ENCODE peak calls at places on chromosome 16, in ten cellular contexts. X, C, Y, K, P, F, Q, E, U and H are unnamed samples.

GRCh38 chr16:55496509-55497145 is 12.2 kb upstream of the LPCAT2 start:
- DNase-seq in P (no peak), K (no peak), C (no peak), F (no peak), X (no peak), Y (no peak), E (no peak), U (no peak), Q (no peak), H (no peak)

GRCh38 chr16:31128711-31129567 is 6.6 kb downstream of the PRSS8 start:
- DNase-seq in Y (peak), U (no peak), Q (no peak), E (no peak), F (peak), P (no peak), C (no peak), X (no peak), K (no peak), H (no peak)

GRCh38 chr16:396605-397004 is 394 bp upstream of the NME4 start:
- DNase-seq in U (no peak), P (no peak), F (peak), Q (no peak), X (no peak), C (peak), Y (no peak), K (no peak), E (peak), H (peak)

GRCh38 chr16:67967956-67968439 is 439 bp downstream of the SLC12A4 start:
- DNase-seq in C (peak), U (peak), E (no peak), K (no peak), Y (no peak), Q (peak), P (no peak), F (peak), X (no peak), H (no peak)

GRCh38 chr16:46801428-46802049 is 29.4 kb downstream of the C16orf87 start:
- DNase-seq in P (no peak), Y (no peak), Q (no peak), C (no peak), F (peak), K (no peak), X (no peak), E (no peak), U (no peak), H (no peak)

GRCh38 chr16:9437115-9437514 is 345.7 kb downstream of the HAPSTR1 start:
- DNase-seq in Q (no peak), F (peak), K (peak), C (no peak), U (no peak), Y (no peak), P (no peak), E (no peak), X (no peak), H (no peak)

GRCh38 chr16:24114876-24115275 is 141.3 kb upstream of the CACNG3 start:
- DNase-seq in K (no peak), C (no peak), U (no peak), F (no peak), P (no peak), Y (no peak), X (no peak), Q (no peak), E (no peak), H (no peak)

GRCh38 chr16:82761236-82761635 is 134.5 kb downstream of the CDH13 start:
- DNase-seq in X (peak), Y (no peak), E (no peak), F (no peak), U (no peak), K (no peak), C (no peak), Q (no peak), P (peak), H (no peak)

GRCh38 chr16:88533945-88534641 is 36.1 kb upstream of the ZC3H18 start:
- DNase-seq in X (no peak), Q (peak), U (peak), C (peak), F (peak), Y (peak), E (peak), P (no peak), K (peak), H (peak)

GRCh38 chr16:50644730-50645129 is 36.4 kb downstream of the SNX20 start:
- DNase-seq in Y (no peak), P (no peak), U (no peak), K (peak), C (peak), X (no peak), F (peak), E (no peak), Q (no peak), H (no peak)

GRCh38 chr16:78962457-78962929 is 638.0 kb downstream of the MAF start:
- DNase-seq in E (no peak), C (no peak), X (no peak), U (peak), K (no peak), Q (no peak), Y (no peak), P (no peak), F (no peak), H (no peak)

GRCh38 chr16:78957328-78958100 is 643.0 kb downstream of the MAF start:
- DNase-seq in F (no peak), X (no peak), E (peak), K (no peak), C (no peak), Q (no peak), U (no peak), P (no peak), Y (no peak), H (no peak)

DNA sequence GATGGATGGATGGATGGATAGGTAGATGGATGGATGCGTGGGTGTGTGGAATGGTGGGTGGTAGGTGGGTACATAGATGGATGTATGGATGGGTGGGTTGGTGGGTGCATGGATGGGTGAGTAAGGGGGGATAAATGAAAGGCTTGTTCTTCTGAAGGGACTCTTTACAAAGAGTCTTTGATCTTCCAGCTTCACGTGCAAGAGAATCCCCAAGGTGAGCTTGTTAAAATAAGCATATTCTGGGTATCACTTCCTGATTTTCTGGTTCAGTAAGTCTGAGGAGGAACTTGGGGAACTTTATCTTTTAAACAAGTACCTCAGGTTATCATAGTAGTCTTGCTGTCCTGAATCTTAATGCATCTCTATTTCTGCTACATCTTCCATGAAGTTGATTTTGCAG is 639.1 kb downstream of the MAF start:
- DNase-seq in K (no peak), Y (no peak), P (no peak), F (no peak), U (peak), X (no peak), Q (no peak), C (no peak), E (no peak), H (no peak)
- TF ChIP-seq CTCF in K (no peak), Y (no peak), P (no peak), F (no peak), U (no peak), X (no peak), Q (no peak), C (no peak), E (no peak), H (no peak)

DNA sequence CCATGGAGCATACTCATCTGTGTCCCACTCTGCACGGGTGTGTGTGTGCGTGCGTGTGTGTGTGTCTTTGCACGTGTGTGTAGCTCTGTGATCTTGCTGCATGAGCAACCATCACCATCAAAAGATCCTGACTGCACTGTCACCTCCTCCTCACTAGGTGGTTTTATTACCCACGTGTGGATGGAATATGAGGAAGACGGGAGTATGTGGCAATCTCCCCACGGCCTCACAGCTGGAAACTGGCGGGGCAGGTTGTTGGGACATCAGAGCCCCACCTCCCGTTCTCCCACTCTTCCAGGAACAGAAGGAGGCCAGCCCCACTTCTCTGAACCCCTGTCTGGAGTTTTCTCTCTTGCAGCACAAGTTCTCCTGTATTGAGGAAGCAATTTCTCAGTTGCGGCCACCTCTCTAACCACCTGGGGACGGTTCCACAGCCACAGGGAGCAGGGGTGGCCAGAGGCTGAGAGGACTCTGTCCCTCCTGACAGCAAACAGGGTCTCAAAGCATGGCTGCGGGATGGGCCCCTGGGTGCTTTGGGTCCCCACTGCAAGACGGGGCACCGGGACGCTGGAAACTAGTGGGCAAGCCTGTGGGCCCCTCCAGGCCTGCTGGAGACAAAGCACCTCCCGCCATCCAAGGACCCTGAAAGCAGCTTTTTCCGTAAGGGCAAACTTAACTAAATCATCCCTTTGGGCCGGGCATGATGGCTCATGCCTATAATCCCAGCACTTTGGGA is 27.9 kb upstream of the ATP2C2 start:
- DNase-seq in F (peak), P (no peak), E (no peak), U (no peak), Q (no peak), K (no peak), C (no peak), Y (no peak), X (no peak), H (no peak)
- TF ChIP-seq CTCF in F (peak), P (no peak), E (no peak), U (no peak), Q (no peak), K (no peak), C (no peak), Y (no peak), X (no peak), H (no peak)

DNA sequence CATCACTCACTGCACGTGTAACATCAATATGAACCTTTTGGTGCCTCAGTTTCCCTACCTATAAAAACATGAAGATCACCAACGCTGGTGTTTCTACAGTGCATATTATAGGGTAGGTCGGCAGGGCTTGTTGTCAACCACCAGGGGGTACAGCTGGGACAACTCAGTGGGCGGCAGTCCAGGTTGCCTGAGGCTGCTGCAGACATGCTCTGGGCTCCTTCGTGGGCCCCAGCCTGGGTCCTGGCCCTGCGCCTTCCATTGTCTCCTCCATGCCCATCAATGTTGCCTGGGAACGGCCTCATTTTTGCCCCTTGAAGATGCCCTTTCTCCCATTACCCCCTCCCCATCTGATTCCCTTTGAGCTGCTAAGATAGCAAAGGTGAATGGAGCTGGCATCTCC is 89.8 kb downstream of the GSG1L start:
- DNase-seq in U (no peak), Y (peak), P (no peak), E (no peak), Q (no peak), F (no peak), C (no peak), K (no peak), X (no peak), H (peak)
- TF ChIP-seq CTCF in U (peak), Y (no peak), P (no peak), E (no peak), Q (peak), F (no peak), C (no peak), K (peak), X (no peak), H (peak)

DNA sequence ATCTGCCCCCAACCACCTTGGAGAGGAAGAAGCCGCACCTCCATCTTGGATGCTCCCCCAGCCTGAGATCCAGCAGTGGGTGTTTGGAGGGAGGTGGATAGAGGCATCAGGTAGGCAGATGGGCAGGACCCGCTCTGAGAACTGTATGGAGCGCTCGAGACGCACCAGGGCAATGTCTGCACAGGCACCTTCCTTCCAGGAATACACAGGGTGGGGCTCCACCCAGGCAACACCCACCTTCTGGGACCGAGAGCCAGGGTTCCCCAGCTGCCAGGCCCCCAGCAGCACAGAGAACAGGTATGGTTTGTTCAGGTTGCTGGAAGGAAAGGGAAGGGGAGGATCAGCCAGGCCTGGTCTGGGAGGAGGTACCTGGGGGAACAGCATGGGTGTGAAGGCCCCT is 2.4 kb downstream of the PRSS22 start:
- DNase-seq in F (no peak), U (no peak), P (no peak), C (no peak), Q (no peak), E (no peak), K (no peak), X (no peak), Y (peak), H (no peak)
- TF ChIP-seq CTCF in F (no peak), U (no peak), P (no peak), C (no peak), Q (no peak), E (no peak), K (no peak), X (no peak), Y (no peak), H (no peak)

GRCh38 chr16:70331091-70331490 is 15.6 kb upstream of the DDX19A start:
- DNase-seq in U (no peak), Y (no peak), Q (no peak), E (no peak), C (no peak), F (no peak), P (no peak), X (no peak), K (no peak), H (no peak)

DNA sequence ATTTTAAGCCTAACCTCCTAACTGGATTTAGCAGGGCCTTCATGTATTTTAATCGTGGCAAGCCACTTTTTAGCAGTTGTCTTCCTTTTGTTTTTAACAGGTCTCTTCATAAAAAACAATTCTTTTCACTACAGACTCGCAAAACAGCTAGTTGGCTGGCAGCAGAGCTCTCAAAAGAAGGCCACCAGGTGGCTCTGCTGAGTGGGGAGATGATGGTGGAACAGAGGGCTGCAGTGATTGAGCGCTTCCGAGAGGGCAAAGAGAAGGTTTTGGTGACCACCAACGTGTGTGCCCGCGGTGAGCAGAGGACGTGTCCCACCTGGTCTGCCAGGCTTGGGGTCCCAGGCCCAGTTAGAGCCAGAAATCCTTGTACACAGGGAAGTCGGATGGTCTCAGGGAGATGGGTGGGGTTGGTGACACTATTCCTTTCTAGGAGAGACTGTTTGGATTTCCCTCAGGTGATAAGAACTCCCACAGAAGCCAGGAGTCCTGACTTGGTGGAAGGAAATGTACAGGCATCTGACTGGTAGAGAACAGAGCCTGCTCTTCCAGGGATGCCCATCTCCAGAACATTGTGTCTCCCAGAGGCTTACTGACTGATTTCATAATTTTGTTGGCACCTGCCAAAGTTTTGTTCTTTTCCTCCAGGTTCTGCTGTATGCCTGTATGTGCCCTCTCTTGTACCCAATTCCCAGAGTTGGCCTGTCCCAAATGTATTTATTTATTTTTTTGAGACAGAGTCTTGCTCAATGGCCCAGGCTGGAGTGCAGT is 14.9 kb upstream of the DDX19A start:
- DNase-seq in E (peak), P (no peak), Q (no peak), F (peak), C (peak), U (no peak), X (no peak), K (no peak), Y (no peak), H (peak)
- TF ChIP-seq CTCF in E (peak), P (peak), Q (peak), F (peak), C (no peak), U (peak), X (no peak), K (peak), Y (peak), H (peak)